ENCODE peak calls at places on chromosomes 16 and 17, in eight cellular contexts. One of them, this sample, is unnamed.

GRCh38 chr16:1075546-1075945 is 3.0 kb downstream of the SSTR5 start:
- DNase-seq in nephron progenitor cell: no peak
- DNase-seq in stomach: no peak
- DNase-seq in psoas muscle: no peak
- DNase-seq in ascending aorta: no peak
- DNase-seq in fibroblast of lung: no peak
- DNase-seq in HCT116: no peak
- DNase-seq in upper lobe of right lung: no peak
- DNase-seq in this sample: no peak

GRCh38 chr17:37614391-37614790 is 5.2 kb upstream of the SYNRG start:
- DNase-seq in nephron progenitor cell: no peak
- DNase-seq in stomach: no peak
- DNase-seq in psoas muscle: no peak
- DNase-seq in ascending aorta: no peak
- DNase-seq in fibroblast of lung: peak
- DNase-seq in HCT116: no peak
- DNase-seq in upper lobe of right lung: no peak
- DNase-seq in this sample: no peak

GRCh38 chr17:6450926-6451717 is 6.9 kb downstream of the PIMREG start:
- DNase-seq in nephron progenitor cell: no peak
- DNase-seq in stomach: no peak
- DNase-seq in psoas muscle: no peak
- DNase-seq in ascending aorta: no peak
- DNase-seq in fibroblast of lung: peak
- DNase-seq in HCT116: no peak
- DNase-seq in upper lobe of right lung: no peak
- DNase-seq in this sample: no peak

GRCh38 chr16:83817022-83817421 is 9.2 kb downstream of the HSBP1 start:
- DNase-seq in nephron progenitor cell: no peak
- DNase-seq in stomach: no peak
- DNase-seq in psoas muscle: no peak
- DNase-seq in ascending aorta: no peak
- DNase-seq in fibroblast of lung: no peak
- DNase-seq in HCT116: no peak
- DNase-seq in upper lobe of right lung: no peak
- DNase-seq in this sample: no peak

GRCh38 chr16:87741700-87742415 is 23.9 kb downstream of the KLHDC4 start:
- DNase-seq in nephron progenitor cell: no peak
- DNase-seq in stomach: no peak
- DNase-seq in psoas muscle: no peak
- DNase-seq in ascending aorta: no peak
- DNase-seq in fibroblast of lung: no peak
- DNase-seq in HCT116: no peak
- DNase-seq in upper lobe of right lung: no peak
- DNase-seq in this sample: no peak

GRCh38 chr16:80570106-80570478 is 29.3 kb downstream of the DYNLRB2 start:
- DNase-seq in nephron progenitor cell: no peak
- DNase-seq in stomach: no peak
- DNase-seq in psoas muscle: no peak
- DNase-seq in ascending aorta: no peak
- DNase-seq in fibroblast of lung: peak
- DNase-seq in HCT116: no peak
- DNase-seq in upper lobe of right lung: no peak
- DNase-seq in this sample: no peak

GRCh38 chr16:66471264-66471663 is 44.2 kb downstream of the BEAN1 start:
- DNase-seq in nephron progenitor cell: no peak
- DNase-seq in stomach: peak
- DNase-seq in psoas muscle: no peak
- DNase-seq in ascending aorta: peak
- DNase-seq in fibroblast of lung: no peak
- DNase-seq in HCT116: no peak
- DNase-seq in upper lobe of right lung: no peak
- DNase-seq in this sample: no peak

GRCh38 chr17:76872221-76872873 is 4.1 kb downstream of the MGAT5B start:
- DNase-seq in nephron progenitor cell: no peak
- DNase-seq in stomach: no peak
- DNase-seq in psoas muscle: no peak
- DNase-seq in ascending aorta: no peak
- DNase-seq in fibroblast of lung: peak
- DNase-seq in HCT116: peak
- DNase-seq in upper lobe of right lung: no peak
- DNase-seq in this sample: no peak

GRCh38 chr17:7146115-7146514 is 31.5 kb upstream of the ASGR2 start:
- DNase-seq in nephron progenitor cell: no peak
- DNase-seq in stomach: no peak
- DNase-seq in psoas muscle: no peak
- DNase-seq in ascending aorta: no peak
- DNase-seq in fibroblast of lung: no peak
- DNase-seq in HCT116: no peak
- DNase-seq in upper lobe of right lung: no peak
- DNase-seq in this sample: no peak

GRCh38 chr17:40325156-40326013 is 16.4 kb downstream of the RARA start:
- DNase-seq in nephron progenitor cell: no peak
- DNase-seq in stomach: no peak
- DNase-seq in psoas muscle: peak
- DNase-seq in ascending aorta: no peak
- DNase-seq in fibroblast of lung: no peak
- DNase-seq in HCT116: no peak
- DNase-seq in upper lobe of right lung: no peak
- DNase-seq in this sample: no peak

GRCh38 chr16:28096974-28097373 is 33.5 kb upstream of the GSG1L start:
- DNase-seq in nephron progenitor cell: no peak
- DNase-seq in stomach: no peak
- DNase-seq in psoas muscle: no peak
- DNase-seq in ascending aorta: no peak
- DNase-seq in fibroblast of lung: no peak
- DNase-seq in HCT116: no peak
- DNase-seq in upper lobe of right lung: peak
- DNase-seq in this sample: no peak

GRCh38 chr16:78900039-78900811 is 700.3 kb downstream of the MAF start:
- DNase-seq in nephron progenitor cell: no peak
- DNase-seq in stomach: no peak
- DNase-seq in psoas muscle: no peak
- DNase-seq in ascending aorta: no peak
- DNase-seq in fibroblast of lung: no peak
- DNase-seq in HCT116: no peak
- DNase-seq in upper lobe of right lung: no peak
- DNase-seq in this sample: no peak

GRCh38 chr17:17539591-17539990 is 43.4 kb upstream of the RASD1 start:
- DNase-seq in nephron progenitor cell: no peak
- DNase-seq in stomach: no peak
- DNase-seq in psoas muscle: peak
- DNase-seq in ascending aorta: no peak
- DNase-seq in fibroblast of lung: no peak
- DNase-seq in HCT116: no peak
- DNase-seq in upper lobe of right lung: no peak
- DNase-seq in this sample: no peak

GRCh38 chr17:30095507-30096244 is 20.9 kb upstream of the NSRP1 start:
- DNase-seq in nephron progenitor cell: peak
- DNase-seq in stomach: no peak
- DNase-seq in psoas muscle: no peak
- DNase-seq in ascending aorta: no peak
- DNase-seq in fibroblast of lung: peak
- DNase-seq in HCT116: peak
- DNase-seq in upper lobe of right lung: no peak
- DNase-seq in this sample: no peak
- TF ChIP-seq CTCF in nephron progenitor cell: peak
- TF ChIP-seq CTCF in stomach: no peak
- TF ChIP-seq CTCF in psoas muscle: peak
- TF ChIP-seq CTCF in ascending aorta: peak
- TF ChIP-seq CTCF in fibroblast of lung: peak
- TF ChIP-seq CTCF in HCT116: peak
- TF ChIP-seq CTCF in upper lobe of right lung: peak
- TF ChIP-seq CTCF in this sample: peak

DNA sequence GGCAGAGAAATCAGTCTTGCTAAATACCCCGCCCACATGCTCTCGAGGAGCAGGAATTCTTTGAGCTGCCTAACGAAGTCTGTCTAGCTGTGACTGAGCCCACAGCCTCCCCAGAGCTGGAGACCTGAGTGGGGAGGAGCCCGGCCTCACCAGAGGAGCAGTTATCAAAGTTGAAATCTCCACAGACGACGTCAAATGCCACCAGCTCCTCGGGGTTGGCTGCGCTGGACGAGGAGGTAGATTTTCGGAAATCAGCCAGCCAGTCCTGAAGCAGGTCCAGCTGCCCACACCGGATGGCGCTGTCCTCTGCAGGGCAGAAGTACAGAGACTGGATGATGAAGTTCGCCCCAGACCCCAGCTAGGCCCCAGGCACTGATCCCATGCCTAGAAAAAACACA is 53.8 kb downstream of the PRMT7 start:
- DNase-seq in nephron progenitor cell: no peak
- DNase-seq in stomach: no peak
- DNase-seq in psoas muscle: no peak
- DNase-seq in ascending aorta: no peak
- DNase-seq in fibroblast of lung: no peak
- DNase-seq in HCT116: no peak
- DNase-seq in upper lobe of right lung: no peak
- DNase-seq in this sample: no peak
- TF ChIP-seq CTCF in nephron progenitor cell: no peak
- TF ChIP-seq CTCF in stomach: no peak
- TF ChIP-seq CTCF in psoas muscle: no peak
- TF ChIP-seq CTCF in ascending aorta: no peak
- TF ChIP-seq CTCF in fibroblast of lung: no peak
- TF ChIP-seq CTCF in HCT116: peak
- TF ChIP-seq CTCF in upper lobe of right lung: peak
- TF ChIP-seq CTCF in this sample: peak

GRCh38 chr17:19372439-19372838 is 5.9 kb upstream of the MAPK7 start:
- DNase-seq in nephron progenitor cell: no peak
- DNase-seq in stomach: no peak
- DNase-seq in psoas muscle: no peak
- DNase-seq in ascending aorta: no peak
- DNase-seq in fibroblast of lung: no peak
- DNase-seq in HCT116: no peak
- DNase-seq in upper lobe of right lung: no peak
- DNase-seq in this sample: no peak

GRCh38 chr17:19371259-19372003 is 6.9 kb upstream of the MAPK7 start:
- DNase-seq in nephron progenitor cell: no peak
- DNase-seq in stomach: no peak
- DNase-seq in psoas muscle: no peak
- DNase-seq in ascending aorta: no peak
- DNase-seq in fibroblast of lung: no peak
- DNase-seq in HCT116: no peak
- DNase-seq in upper lobe of right lung: no peak
- DNase-seq in this sample: no peak

GRCh38 chr17:19370493-19370960 is 7.8 kb upstream of the MAPK7 start:
- DNase-seq in nephron progenitor cell: no peak
- DNase-seq in stomach: no peak
- DNase-seq in psoas muscle: peak
- DNase-seq in ascending aorta: no peak
- DNase-seq in fibroblast of lung: no peak
- DNase-seq in HCT116: no peak
- DNase-seq in upper lobe of right lung: no peak
- DNase-seq in this sample: no peak

GRCh38 chr17:19372866-19373505 is 5.3 kb upstream of the MAPK7 start:
- DNase-seq in nephron progenitor cell: no peak
- DNase-seq in stomach: no peak
- DNase-seq in psoas muscle: no peak
- DNase-seq in ascending aorta: no peak
- DNase-seq in fibroblast of lung: no peak
- DNase-seq in HCT116: no peak
- DNase-seq in upper lobe of right lung: no peak
- DNase-seq in this sample: no peak

GRCh38 chr17:19372004-19372365 is 6.3 kb upstream of the MAPK7 start:
- DNase-seq in nephron progenitor cell: no peak
- DNase-seq in stomach: no peak
- DNase-seq in psoas muscle: no peak
- DNase-seq in ascending aorta: peak
- DNase-seq in fibroblast of lung: no peak
- DNase-seq in HCT116: no peak
- DNase-seq in upper lobe of right lung: no peak
- DNase-seq in this sample: no peak
- TF ChIP-seq CTCF in nephron progenitor cell: no peak
- TF ChIP-seq CTCF in stomach: no peak
- TF ChIP-seq CTCF in psoas muscle: no peak
- TF ChIP-seq CTCF in ascending aorta: no peak
- TF ChIP-seq CTCF in fibroblast of lung: no peak
- TF ChIP-seq CTCF in HCT116: no peak
- TF ChIP-seq CTCF in upper lobe of right lung: no peak
- TF ChIP-seq CTCF in this sample: no peak

DNA sequence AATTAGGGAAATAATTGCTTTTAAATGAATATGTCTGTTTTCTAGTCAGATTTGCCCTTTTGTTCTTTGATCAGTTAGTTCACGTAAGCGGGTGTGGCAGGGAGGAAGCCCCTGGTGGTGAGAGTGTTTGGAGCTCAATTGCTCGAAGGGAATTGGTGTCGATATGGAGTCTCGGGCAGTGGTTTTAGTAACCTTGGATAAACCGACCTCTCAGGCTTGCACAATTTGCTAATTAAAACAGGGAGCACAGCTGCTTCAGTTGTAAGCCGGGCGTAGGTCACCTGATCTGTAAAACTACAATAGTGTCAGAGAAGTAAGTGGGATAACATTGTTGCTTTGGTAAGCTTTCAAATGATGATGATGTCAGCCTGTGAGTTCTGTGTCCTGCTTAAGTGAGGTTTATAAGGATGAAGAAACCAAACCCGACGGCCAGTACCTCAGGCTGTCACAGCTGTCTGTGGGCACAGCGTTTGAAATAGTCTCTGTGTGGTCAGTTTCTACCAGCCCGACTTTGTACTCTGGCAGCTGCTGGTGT is 2.9 kb downstream of the ZNF750 start:
- DNase-seq in nephron progenitor cell: no peak
- DNase-seq in stomach: no peak
- DNase-seq in psoas muscle: no peak
- DNase-seq in ascending aorta: no peak
- DNase-seq in fibroblast of lung: peak
- DNase-seq in HCT116: no peak
- DNase-seq in upper lobe of right lung: peak
- DNase-seq in this sample: no peak
- TF ChIP-seq CTCF in nephron progenitor cell: no peak
- TF ChIP-seq CTCF in stomach: no peak
- TF ChIP-seq CTCF in psoas muscle: peak
- TF ChIP-seq CTCF in ascending aorta: no peak
- TF ChIP-seq CTCF in fibroblast of lung: peak
- TF ChIP-seq CTCF in HCT116: peak
- TF ChIP-seq CTCF in upper lobe of right lung: no peak
- TF ChIP-seq CTCF in this sample: no peak

This sample was measured in progenitor cell of endocrine pancreas.